ENCODE peak calls at places on chromosomes 13 and 19, in four cellular contexts. One of them, this sample, is unnamed.
A peak's percentile ranks its signal among the peaks of the same experiment; 100 is the strongest.

GRCh38 chr19:18135712-18136584 is 17.0 kb upstream of the PIK3R2 start:
- DNase-seq in H1: no peak
- DNase-seq in K562: no peak
- DNase-seq in HepG2: peak; percentile 98
- DNase-seq in this sample: no peak

GRCh38 chr19:28633223-28634030 is 579.5 kb downstream of the UQCRFS1 start:
- DNase-seq in HepG2: no peak
- DNase-seq in K562: peak; percentile 83
- DNase-seq in H1: peak; percentile 72
- DNase-seq in this sample: no peak

GRCh38 chr19:13718733-13719132 is 45.6 kb upstream of the MRI1 start:
- DNase-seq in K562: peak; percentile 17
- DNase-seq in H1: no peak
- DNase-seq in HepG2: no peak
- DNase-seq in this sample: no peak

GRCh38 chr19:17406039-17406886 is 833 bp upstream of the BST2 start:
- DNase-seq in K562: peak; percentile 49
- DNase-seq in H1: no peak
- DNase-seq in HepG2: no peak
- DNase-seq in this sample: no peak

GRCh38 chr19:50792246-50792851 is 2.1 kb downstream of the ACP4 start:
- DNase-seq in HepG2: no peak
- DNase-seq in H1: no peak
- DNase-seq in K562: no peak
- DNase-seq in this sample: no peak

GRCh38 chr19:55643003-55643732 is at the start of gene ZNF581:
- DNase-seq in K562: peak; percentile 87
- DNase-seq in H1: peak; percentile 90
- DNase-seq in HepG2: peak; percentile 57
- DNase-seq in this sample: peak; percentile 59

GRCh38 chr19:14503285-14503684 is 7.4 kb upstream of the GIPC1 start:
- DNase-seq in HepG2: no peak
- DNase-seq in K562: no peak
- DNase-seq in H1: no peak
- DNase-seq in this sample: no peak

GRCh38 chr13:108463365-108463764 is 166.0 kb upstream of the MYO16 start:
- DNase-seq in K562: no peak
- DNase-seq in HepG2: no peak
- DNase-seq in H1: no peak
- DNase-seq in this sample: peak; percentile 4

GRCh38 chr13:105118577-105118976 is 1416.9 kb downstream of the EFNB2 start:
- DNase-seq in HepG2: no peak
- DNase-seq in K562: no peak
- DNase-seq in H1: no peak
- DNase-seq in this sample: no peak

GRCh38 chr13:74574964-74575728 is 440.9 kb upstream of the KLF12 start:
- DNase-seq in K562: no peak
- DNase-seq in HepG2: no peak
- DNase-seq in H1: no peak
- DNase-seq in this sample: no peak

GRCh38 chr19:48991823-48992570 is 1.1 kb downstream of the GYS1 start:
- DNase-seq in H1: no peak
- DNase-seq in K562: peak; percentile 73
- DNase-seq in HepG2: no peak
- DNase-seq in this sample: no peak

GRCh38 chr19:41351339-41352245 is 2.1 kb downstream of the TGFB1 start:
- DNase-seq in HepG2: no peak
- DNase-seq in H1: peak; percentile 78
- DNase-seq in K562: peak; percentile 84
- DNase-seq in this sample: no peak

GRCh38 chr19:3365093-3365446 is 1.3 kb upstream of the NFIC start:
- DNase-seq in H1: no peak
- DNase-seq in K562: no peak
- DNase-seq in HepG2: no peak
- DNase-seq in this sample: no peak

GRCh38 chr19:48812094-48812929 is 1.5 kb upstream of the BCAT2 start:
- DNase-seq in HepG2: peak; percentile 37
- DNase-seq in K562: peak; percentile 95
- DNase-seq in H1: peak; percentile 89
- DNase-seq in this sample: no peak

GRCh38 chr13:32423592-32423991 is 4.3 kb downstream of the N4BP2L1 start:
- DNase-seq in K562: peak; percentile 23
- DNase-seq in HepG2: no peak
- DNase-seq in H1: no peak
- DNase-seq in this sample: no peak

GRCh38 chr19:5828661-5829566 is 10.6 kb downstream of the FUT6 start:
- DNase-seq in K562: peak; percentile 34
- DNase-seq in HepG2: no peak
- DNase-seq in H1: peak; percentile 70
- DNase-seq in this sample: no peak

GRCh38 chr19:16208064-16208759 is 10.5 kb downstream of the AP1M1 start:
- DNase-seq in H1: no peak
- DNase-seq in K562: no peak
- DNase-seq in HepG2: no peak
- DNase-seq in this sample: no peak

GRCh38 chr13:34085199-34085598 is 267.2 kb downstream of the RFC3 start:
- DNase-seq in HepG2: no peak
- DNase-seq in H1: no peak
- DNase-seq in K562: no peak
- DNase-seq in this sample: no peak

GRCh38 chr13:60448907-60449510 is 52.0 kb downstream of the TDRD3 start:
- DNase-seq in K562: peak; percentile 49
- DNase-seq in HepG2: peak; percentile 31
- DNase-seq in H1: no peak
- DNase-seq in this sample: no peak

GRCh38 chr19:10604460-10604980 is 17.4 kb upstream of the AP1M2 start:
- DNase-seq in H1: no peak
- DNase-seq in HepG2: no peak
- DNase-seq in K562: peak; percentile 34
- DNase-seq in this sample: peak; percentile 52

GRCh38 chr19:39827216-39827615 is 6.7 kb downstream of the DYRK1B start:
- DNase-seq in HepG2: no peak
- DNase-seq in H1: no peak
- DNase-seq in K562: no peak
- DNase-seq in this sample: no peak

GRCh38 chr13:64074989-64075474 is 2659.4 kb upstream of the PCDH20 start:
- DNase-seq in H1: no peak
- DNase-seq in HepG2: peak; percentile 7
- DNase-seq in K562: peak; percentile 32
- DNase-seq in this sample: no peak

GRCh38 chr13:114264886-114265611 is 16.4 kb upstream of the UPF3A start:
- DNase-seq in H1: no peak
- DNase-seq in HepG2: no peak
- DNase-seq in K562: no peak
- DNase-seq in this sample: no peak

GRCh38 chr13:35743165-35743564 is 266.7 kb upstream of the MAB21L1 start:
- DNase-seq in H1: no peak
- DNase-seq in K562: no peak
- DNase-seq in HepG2: no peak
- DNase-seq in this sample: no peak

GRCh38 chr19:10565028-10565566 is 713 bp downstream of the KRI1 start:
- DNase-seq in K562: peak; percentile 84
- DNase-seq in H1: no peak
- DNase-seq in HepG2: no peak
- DNase-seq in this sample: no peak

GRCh38 chr19:43610493-43610892 is 1.4 kb upstream of the SRRM5 start:
- DNase-seq in K562: no peak
- DNase-seq in H1: no peak
- DNase-seq in HepG2: no peak
- DNase-seq in this sample: no peak

GRCh38 chr19:33459691-33460090 is 61.9 kb downstream of the PEPD start:
- DNase-seq in HepG2: no peak
- DNase-seq in K562: no peak
- DNase-seq in H1: no peak
- DNase-seq in this sample: no peak

GRCh38 chr13:80342541-80343371 is 1.8 kb upstream of the SPRY2 start:
- DNase-seq in HepG2: peak; percentile 55
- DNase-seq in H1: peak; percentile 96
- DNase-seq in K562: peak; percentile 84
- DNase-seq in this sample: no peak

GRCh38 chr13:18944501-18945068 is 237.0 kb downstream of the TUBA3C start:
- DNase-seq in K562: no peak
- DNase-seq in H1: no peak
- DNase-seq in HepG2: no peak
- DNase-seq in this sample: no peak

GRCh38 chr13:47803131-47803530 is 197.9 kb downstream of the SUCLA2 start:
- DNase-seq in H1: no peak
- DNase-seq in HepG2: no peak
- DNase-seq in K562: no peak
- DNase-seq in this sample: no peak

DNA sequence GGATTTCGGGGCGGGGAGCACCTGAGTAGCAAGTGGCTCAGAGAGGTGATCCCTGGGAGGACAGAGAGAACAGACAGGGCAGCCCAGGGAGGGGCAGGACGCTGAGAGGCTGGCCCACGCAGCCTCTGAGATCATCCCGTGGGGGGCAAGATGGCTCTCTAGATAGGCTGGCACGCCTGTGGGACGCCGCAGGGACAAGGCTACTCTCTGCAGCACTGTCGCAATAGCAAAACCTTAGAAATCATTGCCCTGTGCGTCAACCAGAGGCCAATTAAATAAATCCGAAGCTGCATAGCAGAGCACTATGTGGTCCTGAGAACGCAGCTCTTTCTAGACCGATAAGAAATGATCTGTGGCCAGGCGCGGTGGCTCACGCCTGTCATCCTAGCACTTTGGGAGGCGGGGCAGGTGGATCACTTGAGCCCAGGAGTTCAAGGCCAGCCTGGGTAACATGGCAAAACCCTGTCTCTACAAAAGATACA is 5.1 kb downstream of the PEX11G start:
- DNase-seq in HepG2: no peak
- DNase-seq in H1: no peak
- DNase-seq in K562: peak; percentile 46
- DNase-seq in this sample: no peak
- TF ChIP-seq ATF2 in HepG2: no peak
- TF ChIP-seq ATF2 in H1: no peak
- TF ChIP-seq ATF2 in K562: no peak
- TF ChIP-seq ATF2 in this sample: no peak

GRCh38 chr19:19487077-19488040 is 28.0 kb downstream of the TSSK6 start:
- DNase-seq in HepG2: no peak
- DNase-seq in K562: no peak
- DNase-seq in H1: no peak
- DNase-seq in this sample: no peak
- H3K4me2 ChIP-seq in HepG2: no peak overlapping the region
- H3K4me2 ChIP-seq in K562: peak overlapping the region; percentile 53
- H3K4me2 ChIP-seq in H1: no peak overlapping the region
- H3K4me2 ChIP-seq in this sample: no peak overlapping the region

GRCh38 chr19:7489609-7490044 is 792 bp upstream of the PEX11G start:
- DNase-seq in K562: peak; percentile 43
- DNase-seq in H1: no peak
- DNase-seq in HepG2: no peak
- DNase-seq in this sample: no peak
- TF ChIP-seq ATF2 in K562: no peak
- TF ChIP-seq ATF2 in H1: no peak
- TF ChIP-seq ATF2 in HepG2: no peak
- TF ChIP-seq ATF2 in this sample: no peak

DNA sequence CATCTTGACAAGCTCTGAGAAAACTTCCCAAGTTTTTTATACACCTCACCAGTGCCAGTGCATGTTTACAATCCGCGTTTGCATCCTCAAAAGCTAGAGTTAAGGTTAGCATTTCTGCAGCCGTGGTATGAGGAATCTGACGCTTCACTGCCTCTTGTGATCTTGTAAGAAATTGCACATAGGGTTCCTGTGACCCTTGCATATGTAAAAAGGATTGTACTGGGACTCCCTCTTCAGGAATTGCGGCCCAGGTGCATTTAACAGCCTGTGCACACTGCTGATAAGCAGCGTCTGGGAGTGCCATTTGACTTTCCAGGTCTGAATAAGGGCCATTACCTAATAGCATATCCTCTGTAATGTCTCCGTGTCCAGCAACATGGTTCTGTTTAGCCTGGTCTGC is 15.3 kb downstream of the FPR3 start:
- DNase-seq in K562: peak; percentile 81
- DNase-seq in HepG2: peak; percentile 68
- DNase-seq in H1: no peak
- DNase-seq in this sample: no peak
- H3K4me2 ChIP-seq in K562: no peak overlapping the region
- H3K4me2 ChIP-seq in HepG2: no peak overlapping the region
- H3K4me2 ChIP-seq in H1: no peak overlapping the region
- H3K4me2 ChIP-seq in this sample: no peak overlapping the region

GRCh38 chr13:90415902-90416301 is 931.6 kb upstream of the MIR17HG start:
- DNase-seq in K562: no peak
- DNase-seq in HepG2: no peak
- DNase-seq in H1: no peak
- DNase-seq in this sample: no peak
- TF ChIP-seq ATF2 in K562: no peak
- TF ChIP-seq ATF2 in HepG2: no peak
- TF ChIP-seq ATF2 in H1: no peak
- TF ChIP-seq ATF2 in this sample: no peak

GRCh38 chr13:97101912-97102311 is 107.6 kb upstream of the OXGR1 start:
- DNase-seq in HepG2: no peak
- DNase-seq in H1: no peak
- DNase-seq in K562: no peak
- DNase-seq in this sample: no peak

GRCh38 chr13:97106323-97106722 is 112.0 kb upstream of the OXGR1 start:
- DNase-seq in K562: no peak
- DNase-seq in H1: no peak
- DNase-seq in HepG2: no peak
- DNase-seq in this sample: no peak

GRCh38 chr13:97100821-97101220 is 106.5 kb upstream of the OXGR1 start:
- DNase-seq in HepG2: no peak
- DNase-seq in K562: no peak
- DNase-seq in H1: no peak
- DNase-seq in this sample: no peak
- H3K4me2 ChIP-seq in HepG2: no peak overlapping the region
- H3K4me2 ChIP-seq in K562: no peak overlapping the region
- H3K4me2 ChIP-seq in H1: no peak overlapping the region
- H3K4me2 ChIP-seq in this sample: no peak overlapping the region

GRCh38 chr13:76622336-76623045 is 263.7 kb downstream of the KCTD12 start:
- DNase-seq in H1: no peak
- DNase-seq in HepG2: no peak
- DNase-seq in K562: no peak
- DNase-seq in this sample: no peak
- TF ChIP-seq ATF2 in H1: no peak
- TF ChIP-seq ATF2 in HepG2: no peak
- TF ChIP-seq ATF2 in K562: no peak
- TF ChIP-seq ATF2 in this sample: no peak